ENCODE peak calls at places on chromosomes 5 and 9, in six cellular contexts. S, L, H, V, Y and F are unnamed samples.

GRCh38 chr5:139454568-139455290 is 7.8 kb downstream of the ECSCR start:
- DNase-seq in Y (no peak), L (no peak), S (no peak), V (no peak), H (no peak), F (no peak)

GRCh38 chr9:96500696-96501660 is 51.0 kb downstream of the HABP4 start:
- DNase-seq in Y (no peak), S (no peak), V (no peak), H (peak; percentile 81), L (no peak), F (no peak)

GRCh38 chr5:96718635-96719077 is 56.5 kb downstream of the CAST start:
- DNase-seq in H (no peak), Y (no peak), S (no peak), V (no peak), L (no peak), F (no peak)

GRCh38 chr9:133135193-133135745 is 14.2 kb upstream of the RALGDS start:
- DNase-seq in H (peak; percentile 91), S (no peak), V (peak; percentile 73), Y (peak; percentile 93), L (no peak), F (no peak)

GRCh38 chr5:128196080-128196479 is 112.5 kb downstream of the SLC12A2 start:
- DNase-seq in S (no peak), Y (no peak), L (no peak), V (no peak), H (no peak), F (no peak)

GRCh38 chr9:3285365-3286161 is 240.2 kb downstream of the RFX3 start:
- DNase-seq in V (no peak), L (no peak), Y (no peak), H (peak; percentile 48), S (no peak), F (no peak)

GRCh38 chr9:37039065-37039464 is 5.0 kb upstream of the PAX5 start:
- DNase-seq in H (no peak), L (peak; percentile 26), V (no peak), Y (no peak), S (no peak), F (no peak)

GRCh38 chr9:92642599-92642998 is 27.3 kb downstream of the IPPK start:
- DNase-seq in S (no peak), V (no peak), Y (no peak), L (no peak), H (no peak), F (no peak)

GRCh38 chr5:109688999-109689739 is 558 bp upstream of the MAN2A1 start:
- DNase-seq in Y (peak; percentile 93), H (peak; percentile 76), L (peak; percentile 96), S (peak; percentile 88), V (peak; percentile 79), F (peak; percentile 57)

GRCh38 chr9:70934642-70935041 is 186.8 kb downstream of the TRPM3 start:
- DNase-seq in Y (no peak), S (no peak), L (no peak), H (no peak), V (no peak), F (no peak)

GRCh38 chr9:132989414-132989996 is 11.0 kb downstream of the GFI1B start:
- DNase-seq in S (no peak), H (no peak), V (no peak), L (no peak), Y (no peak), F (no peak)

GRCh38 chr9:132163876-132164603 is 2.2 kb downstream of the NTNG2 start:
- DNase-seq in Y (no peak), V (no peak), H (no peak), L (peak; percentile 14), S (no peak), F (no peak)

GRCh38 chr9:124754289-124754688 is 16.8 kb downstream of the NR6A1 start:
- DNase-seq in H (peak; percentile 53), L (no peak), S (no peak), V (no peak), Y (no peak), F (no peak)

GRCh38 chr5:181242031-181242451 is 1.7 kb downstream of the RACK1 start:
- DNase-seq in Y (no peak), H (no peak), V (no peak), L (no peak), S (no peak), F (no peak)

GRCh38 chr9:120480707-120481106 is 99.3 kb downstream of the CDK5RAP2 start:
- DNase-seq in S (no peak), H (peak; percentile 25), Y (no peak), V (no peak), L (no peak), F (no peak)

GRCh38 chr9:77585335-77585786 is 62.8 kb downstream of the GNA14 start:
- DNase-seq in H (no peak), S (no peak), Y (no peak), V (no peak), L (no peak), F (no peak)

GRCh38 chr9:73148447-73148937 is 3.2 kb upstream of the ANXA1 start:
- DNase-seq in Y (peak; percentile 31), H (peak; percentile 35), S (no peak), V (no peak), L (no peak), F (no peak)

GRCh38 chr9:136728548-136729123 is 14.1 kb downstream of the LCN10 start:
- DNase-seq in V (peak; percentile 32), Y (peak; percentile 74), H (peak; percentile 27), L (no peak), S (peak; percentile 34), F (no peak)

GRCh38 chr5:80754900-80755299 is 100.1 kb upstream of the DHFR start:
- DNase-seq in H (no peak), V (peak; percentile 68), L (peak; percentile 9), S (no peak), Y (no peak), F (peak; percentile 1)

GRCh38 chr5:181037365-181037861 is 2.7 kb upstream of the BTNL9 start:
- DNase-seq in S (no peak), H (no peak), Y (no peak), V (no peak), L (no peak), F (no peak)

GRCh38 chr9:116342071-116342470 is 188.5 kb downstream of the PAPPA start:
- DNase-seq in S (no peak), L (no peak), Y (no peak), H (no peak), V (no peak), F (no peak)